ENCODE peak calls at places on chromosomes 4 and X, in six cellular contexts. W is mesenchymal stem cell, B is trophoblast cell, S is IMR-90, T is H1, X is neuronal stem cell. E is an unnamed sample. For H3K79me1, the result is how much of the 10 kb centered on the place peaks cover.

GRCh38 chr4:117455088-117455487 is 369.7 kb upstream of the TRAM1L1 start:
- DNase-seq in X (no peak), S (no peak), W (no peak), T (no peak), B (no peak), E (no peak)

GRCh38 chr4:55178226-55179005 is 53.0 kb upstream of the KDR start:
- DNase-seq in W (no peak), T (no peak), S (no peak), B (no peak), X (no peak), E (no peak)

GRCh38 chrX:51332188-51332942 is at the start of gene NUDT10:
- DNase-seq in X (peak), T (peak), B (no peak), S (peak), W (peak), E (peak)

GRCh38 chr4:48047421-48047844 is 30.9 kb downstream of the NIPAL1 start:
- DNase-seq in X (no peak), W (no peak), B (no peak), S (no peak), T (no peak), E (no peak)

GRCh38 chr4:149031399-149031798 is 589.2 kb upstream of the NR3C2 start:
- DNase-seq in X (no peak), T (no peak), W (no peak), B (no peak), S (peak), E (no peak)

GRCh38 chrX:105837227-105837626 is 14.9 kb downstream of the NRK start:
- DNase-seq in X (no peak), B (no peak), T (no peak), W (peak), S (peak), E (no peak)

GRCh38 chrX:1165535-1166196 is 46.8 kb downstream of the CRLF2 start:
- DNase-seq in S (no peak), B (peak), W (peak), X (no peak), T (no peak), E (no peak)

GRCh38 chr4:169270810-169271691 is at the start of gene SH3RF1:
- DNase-seq in X (peak), T (no peak), S (peak), W (peak), B (peak), E (peak)

GRCh38 chrX:74232859-74233258 is 71.1 kb upstream of the ZCCHC13 start:
- DNase-seq in S (peak), B (peak), X (no peak), W (peak), T (no peak), E (no peak)

GRCh38 chr4:177673980-177674504 is 231.8 kb upstream of the AGA start:
- DNase-seq in S (no peak), B (no peak), T (no peak), W (no peak), X (no peak), E (no peak)

GRCh38 chr4:152422817-152423320 is 113.0 kb downstream of the FBXW7 start:
- DNase-seq in B (no peak), X (no peak), T (no peak), S (no peak), W (no peak), E (no peak)

GRCh38 chrX:154002215-154002719 is 17.4 kb downstream of the IRAK1 start:
- DNase-seq in X (no peak), B (no peak), S (peak), T (no peak), W (peak), E (no peak)

GRCh38 chrX:40262641-40263560 is 165.1 kb upstream of the BCOR start:
- DNase-seq in W (peak), S (peak), T (no peak), B (peak), X (no peak), E (no peak)

GRCh38 chrX:2370436-2370835 is 130.3 kb downstream of the DHRSX start:
- DNase-seq in S (no peak), T (no peak), B (peak), X (no peak), W (no peak), E (no peak)

GRCh38 chr4:78336093-78336943 is 215.3 kb upstream of the ANXA3 start:
- DNase-seq in S (peak), W (peak), T (no peak), B (no peak), X (no peak), E (no peak)

GRCh38 chr4:38060829-38061431 is 100.7 kb downstream of the PTTG2 start:
- DNase-seq in X (no peak), T (no peak), W (peak), S (peak), B (no peak), E (no peak)

GRCh38 chrX:37302569-37302968 is 46.6 kb upstream of the PRRG1 start:
- DNase-seq in T (no peak), X (no peak), B (no peak), S (peak), W (peak), E (peak)

GRCh38 chr4:80963051-80963450 is 67.5 kb upstream of the BMP3 start:
- DNase-seq in X (no peak), T (no peak), W (no peak), B (no peak), S (peak), E (no peak)

GRCh38 chr4:73912191-73912590 is 43.0 kb downstream of the CXCL1 start:
- DNase-seq in X (no peak), B (no peak), W (peak), T (no peak), S (no peak), E (no peak)

GRCh38 chrX:15107367-15107988 is 162.4 kb downstream of the ASB9 start:
- DNase-seq in X (no peak), T (no peak), B (no peak), W (peak), S (no peak), E (no peak)

GRCh38 chr4:75514949-75515612 is 808 bp downstream of the THAP6 start:
- DNase-seq in B (no peak), S (no peak), X (no peak), W (no peak), T (no peak), E (no peak)

GRCh38 chr4:123488916-123489315 is 92.3 kb downstream of the SPRY1 start:
- DNase-seq in X (no peak), S (peak), T (no peak), B (no peak), W (peak), E (no peak)

GRCh38 chrX:66046612-66047235 is 6.8 kb upstream of the VSIG4 start:
- DNase-seq in W (no peak), S (no peak), X (no peak), B (no peak), T (no peak), E (no peak)

GRCh38 chr4:165612936-165613335 is 234.1 kb downstream of the CPE start:
- DNase-seq in X (no peak), B (peak), T (no peak), S (no peak), W (no peak), E (no peak)

GRCh38 chr4:25813705-25814104 is 49.1 kb downstream of the SEL1L3 start:
- DNase-seq in S (peak), T (no peak), W (peak), B (peak), X (peak), E (no peak)

GRCh38 chr4:25485104-25485503 is 108.0 kb downstream of the ANAPC4 start:
- DNase-seq in S (no peak), T (no peak), X (no peak), W (no peak), B (no peak), E (no peak)

GRCh38 chr4:176817222-176817621 is 24.5 kb upstream of the VEGFC start:
- DNase-seq in S (no peak), X (no peak), T (no peak), W (no peak), B (no peak), E (no peak)

GRCh38 chr4:128228778-128229457 is 58.7 kb downstream of the PGRMC2 start:
- DNase-seq in T (no peak), X (no peak), W (no peak), S (peak), B (no peak), E (no peak)

GRCh38 chr4:137443031-137443800 is 89.1 kb downstream of the PCDH18 start:
- DNase-seq in W (no peak), S (no peak), T (no peak), X (no peak), B (no peak), E (no peak)

GRCh38 chr4:140935259-140935658 is 179.1 kb upstream of the TBC1D9 start:
- DNase-seq in T (no peak), B (no peak), W (no peak), X (no peak), S (no peak), E (no peak)

GRCh38 chr4:158172558-158173258 is at the start of gene GASK1B:
- DNase-seq in T (no peak), W (peak), S (peak), X (peak), B (no peak), E (peak)

GRCh38 chr4:74531952-74532794 is 87.2 kb downstream of the AREG start:
- DNase-seq in T (peak), W (peak), X (peak), B (peak), S (peak), E (peak)

GRCh38 chr4:86156526-86156925 is 203.3 kb downstream of the MAPK10 start:
- DNase-seq in T (no peak), B (no peak), S (no peak), X (no peak), W (no peak), E (no peak)

GRCh38 chr4:60934896-60935295 is 265.2 kb upstream of the ADGRL3 start:
- DNase-seq in W (no peak), S (no peak), T (no peak), X (no peak), B (peak), E (no peak)
- H3K23ac ChIP-seq in W (no peak), S (no peak), T (no peak), X (no peak), B (no peak), E (no peak)

GRCh38 chr4:5874811-5875465 is 17.9 kb downstream of the CRMP1 start:
- DNase-seq in X (no peak), B (no peak), T (no peak), W (no peak), S (peak), E (peak)
- H3K79me1 ChIP-seq in X (under half), B (under half), T (under half), W (under half), S (under half), E (under half)

GRCh38 chrX:21728276-21728968 is 29.5 kb downstream of the SMPX start:
- DNase-seq in B (no peak), W (no peak), S (no peak), T (no peak), X (no peak), E (no peak)

GRCh38 chrX:21733705-21734104 is 24.2 kb downstream of the SMPX start:
- DNase-seq in S (no peak), T (no peak), B (no peak), X (no peak), W (no peak), E (no peak)

GRCh38 chrX:21734175-21734574 is 23.7 kb downstream of the SMPX start:
- DNase-seq in B (peak), S (no peak), T (no peak), W (no peak), X (no peak), E (no peak)

GRCh38 chrX:21725916-21726315 is 32.0 kb downstream of the SMPX start:
- DNase-seq in T (no peak), W (no peak), X (no peak), B (no peak), S (no peak), E (no peak)

DNA sequence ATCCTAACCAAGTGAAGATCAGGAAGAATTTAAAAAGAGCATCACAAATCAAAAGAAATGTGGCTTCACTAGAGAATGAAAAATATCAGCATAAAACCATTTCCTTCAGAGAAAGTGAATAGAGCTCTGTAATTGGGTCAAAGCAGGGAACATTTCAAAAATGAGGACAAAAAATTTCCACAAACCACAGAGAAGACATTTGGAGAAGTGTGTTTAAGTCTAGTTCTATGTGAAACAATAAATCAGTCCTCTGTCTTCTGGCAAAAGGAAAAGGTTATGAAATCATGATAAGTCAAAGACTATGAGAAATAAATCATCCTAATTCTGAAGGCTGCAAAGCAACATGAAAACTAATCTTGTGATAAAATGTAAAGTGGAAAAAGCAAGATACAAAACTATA is 27.9 kb downstream of the SMPX start:
- DNase-seq in W (no peak), B (no peak), X (no peak), T (no peak), S (no peak), E (no peak)
- H4K91ac ChIP-seq in W (no peak), B (no peak), X (no peak), T (no peak), S (no peak), E (no peak)

DNA sequence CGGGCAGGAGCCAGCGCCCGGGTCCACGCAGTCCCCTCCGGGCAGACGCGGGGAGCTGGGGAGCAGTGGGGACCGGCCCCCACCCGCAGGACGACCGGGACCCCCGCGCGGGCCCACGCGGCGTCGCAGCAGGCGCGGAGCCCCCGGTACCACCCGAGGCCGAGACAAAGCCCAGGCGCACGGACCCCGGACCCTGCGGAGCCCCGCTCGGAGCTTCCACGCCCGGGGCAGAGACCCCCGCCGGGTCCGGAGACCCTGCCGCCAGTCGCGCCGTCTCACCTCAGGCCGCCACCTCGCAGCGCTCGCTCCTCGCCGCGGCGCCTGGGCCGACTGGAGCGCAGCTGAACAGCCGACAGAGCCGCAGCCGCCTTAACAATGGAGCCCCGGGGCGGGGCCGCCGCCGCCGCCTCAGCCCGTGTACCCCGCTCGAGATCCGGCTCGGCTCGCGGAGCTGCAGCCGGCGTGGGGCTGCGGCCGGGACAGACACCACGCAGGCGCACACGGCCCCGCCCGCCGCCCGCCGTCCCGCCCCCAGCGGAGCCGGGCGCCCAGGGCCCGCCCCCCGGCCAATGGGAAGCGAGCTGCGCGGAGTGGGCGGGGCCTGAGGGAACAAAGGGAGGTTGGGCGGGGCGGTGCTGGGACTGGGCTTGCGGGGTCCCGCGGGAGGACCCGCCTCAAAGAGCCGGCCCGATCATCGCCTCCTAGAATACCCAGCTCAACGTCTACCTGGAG is at the start of gene AFAP1:
- DNase-seq in S (peak), T (no peak), B (peak), X (peak), W (peak), E (peak)
- H3K23ac ChIP-seq in S (peak), T (no peak), B (no peak), X (peak), W (peak), E (no peak)

GRCh38 chr4:5878359-5878758 is 14.5 kb downstream of the CRMP1 start:
- DNase-seq in T (no peak), X (no peak), S (no peak), B (no peak), W (no peak), E (no peak)
- H3K79me1 ChIP-seq in T (under half), X (under half), S (under half), B (under half), W (under half), E (under half)